ENCODE peak calls at places on chromosomes 12 and 14, in four cellular contexts. M, J, W and L are unnamed samples.

GRCh38 chr12:95224202-95225170 is 6.9 kb downstream of the VEZT start:
- DNase-seq in J (peak), W (peak), M (no peak), L (no peak)

GRCh38 chr14:51087024-51087423 is 7.9 kb downstream of the TRIM9 start:
- DNase-seq in M (peak), J (no peak), W (no peak), L (no peak)

GRCh38 chr12:122852336-122853275 is 17.3 kb downstream of the HIP1R start:
- DNase-seq in M (no peak), W (peak), J (peak), L (no peak)

GRCh38 chr12:129971721-129972120 is 67.9 kb upstream of the TMEM132D start:
- DNase-seq in J (no peak), W (no peak), M (no peak), L (no peak)

GRCh38 chr14:69106451-69106850 is 46.5 kb downstream of the DCAF5 start:
- DNase-seq in M (no peak), J (no peak), W (no peak), L (no peak)

GRCh38 chr12:108563135-108563803 is 873 bp downstream of the ISCU start:
- DNase-seq in J (peak), M (peak), W (peak), L (peak)

GRCh38 chr14:49959822-49960408 is 67.0 kb downstream of the ARF6 start:
- DNase-seq in W (no peak), M (no peak), J (no peak), L (no peak)

GRCh38 chr14:102891556-102891955 is 30.9 kb upstream of the AMN start:
- DNase-seq in W (peak), J (peak), M (no peak), L (no peak)

GRCh38 chr14:58639842-58640484 is 2.2 kb downstream of the DACT1 start:
- DNase-seq in M (peak), J (peak), W (peak), L (no peak)

GRCh38 chr12:102023343-102023930 is 38.4 kb downstream of the WASHC3 start:
- DNase-seq in W (peak), J (peak), M (no peak), L (no peak)